ENCODE peak calls at places on chromosome 4, in four cellular contexts. Z is NCI-H1417 treated with DMSO at 0.1 percent for 48 hours; N is tibial nerve; D is activated CD4-positive, CD25-positive, alpha-beta regulatory T cell treated with anti-CD3 and anti-CD28 coated beads, Interleukin-2, amount 50 U/mL, for 72 hours. G is an unnamed sample.

GRCh38 chr4:12583286-12583685 is 900.9 kb downstream of the RAB28 start:
- DNase-seq in Z (no peak), N (no peak), D (no peak), G (no peak)

GRCh38 chr4:6142935-6143602 is 57.3 kb downstream of the JAKMIP1 start:
- DNase-seq in Z (no peak), N (no peak), D (no peak), G (no peak)

GRCh38 chr4:101232074-101232776 is 115.1 kb downstream of the PPP3CA start:
- DNase-seq in Z (no peak), N (peak; percentile 14), D (no peak), G (no peak)

GRCh38 chr4:156875697-156876096 is 95.9 kb downstream of the PDGFC start:
- DNase-seq in Z (no peak), N (no peak), D (no peak), G (no peak)

GRCh38 chr4:56909083-56909981 is 1.6 kb downstream of the REST start:
- DNase-seq in Z (no peak), N (no peak), D (no peak), G (peak; percentile 47)

GRCh38 chr4:1167244-1167949 is 5.0 kb downstream of the SPON2 start:
- DNase-seq in Z (no peak), N (peak; percentile 71), D (peak; percentile 84), G (peak; percentile 81)

GRCh38 chr4:122783301-122784215 is 43.1 kb upstream of the FGF2 start:
- DNase-seq in Z (no peak), N (peak; percentile 14), D (no peak), G (no peak)

GRCh38 chr4:42821230-42821629 is 71.3 kb upstream of the GRXCR1 start:
- DNase-seq in Z (no peak), N (no peak), D (no peak), G (no peak)

GRCh38 chr4:95255396-95256107 is 293.2 kb downstream of the UNC5C start:
- DNase-seq in Z (no peak), N (no peak), D (no peak), G (peak; percentile 18)

GRCh38 chr4:161822174-161822573 is 341.6 kb downstream of the FSTL5 start:
- DNase-seq in Z (no peak), N (no peak), D (no peak), G (no peak)

GRCh38 chr4:5785806-5786680 is 75.0 kb downstream of the EVC start:
- DNase-seq in Z (no peak), N (no peak), D (no peak), G (no peak)

GRCh38 chr4:57504139-57504538 is 394.0 kb upstream of the IGFBP7 start:
- DNase-seq in Z (peak; percentile 72), N (no peak), D (no peak), G (no peak)

GRCh38 chr4:61079976-61080375 is 120.2 kb upstream of the ADGRL3 start:
- DNase-seq in Z (no peak), N (no peak), D (no peak), G (no peak)

GRCh38 chr4:6674500-6675149 is 19.1 kb upstream of the S100P start:
- DNase-seq in Z (no peak), N (no peak), D (peak; percentile 57), G (no peak)

GRCh38 chr4:150176559-150176958 is 98.3 kb downstream of the DCLK2 start:
- DNase-seq in Z (no peak), N (no peak), D (no peak), G (no peak)

GRCh38 chr4:91064157-91064853 is 937.1 kb downstream of the CCSER1 start:
- DNase-seq in Z (peak; percentile 85), N (no peak), D (no peak), G (no peak)

GRCh38 chr4:168028568-168028967 is 63.8 kb upstream of the ANXA10 start:
- DNase-seq in Z (no peak), N (no peak), D (no peak), G (no peak)

GRCh38 chr4:3768842-3769641 is 2.9 kb downstream of the ADRA2C start:
- DNase-seq in Z (no peak), N (no peak), D (no peak), G (no peak)

GRCh38 chr4:71689822-71690221 is 94.1 kb downstream of the GC start:
- DNase-seq in Z (no peak), N (no peak), D (no peak), G (no peak)

GRCh38 chr4:75141162-75141561 is 208.2 kb downstream of the PARM1 start:
- DNase-seq in Z (no peak), N (no peak), D (no peak), G (no peak)

GRCh38 chr4:173420324-173420752 is 21.4 kb upstream of the SCRG1 start:
- DNase-seq in Z (no peak), N (no peak), D (no peak), G (peak; percentile 22)

GRCh38 chr4:86934772-86935498 is at the start of gene AFF1:
- DNase-seq in Z (peak; percentile 35), N (peak; percentile 77), D (peak; percentile 83), G (peak; percentile 96)

GRCh38 chr4:107629318-107629717 is 90.7 kb downstream of the PAPSS1 start:
- DNase-seq in Z (no peak), N (no peak), D (no peak), G (no peak)

GRCh38 chr4:150067859-150068258 is 10.4 kb upstream of the DCLK2 start:
- DNase-seq in Z (no peak), N (no peak), D (no peak), G (no peak)

GRCh38 chr4:127641524-127641923 is 8.8 kb downstream of the INTU start:
- DNase-seq in Z (no peak), N (no peak), D (no peak), G (no peak)

GRCh38 chr4:142155347-142155746 is 519.0 kb downstream of the IL15 start:
- DNase-seq in Z (no peak), N (no peak), D (no peak), G (no peak)

GRCh38 chr4:183430987-183431347 is 13.5 kb upstream of the CDKN2AIP start:
- DNase-seq in Z (no peak), N (no peak), D (no peak), G (no peak)

GRCh38 chr4:84491420-84491819 is 7.7 kb downstream of the NKX6-1 start:
- DNase-seq in Z (no peak), N (no peak), D (no peak), G (no peak)

GRCh38 chr4:101954351-101954750 is 163.8 kb downstream of the BANK1 start:
- DNase-seq in Z (no peak), N (no peak), D (no peak), G (no peak)

GRCh38 chr4:16969696-16970135 is 71.3 kb upstream of the LDB2 start:
- DNase-seq in Z (no peak), N (no peak), D (no peak), G (no peak)

GRCh38 chr4:72558655-72559054 is 10.4 kb downstream of the ADAMTS3 start:
- DNase-seq in Z (no peak), N (no peak), D (no peak), G (no peak)

GRCh38 chr4:115671581-115671980 is 558.2 kb upstream of the NDST4 start:
- DNase-seq in Z (no peak), N (no peak), D (no peak), G (no peak)

GRCh38 chr4:34814266-34814665 is 1430.0 kb downstream of the ARAP2 start:
- DNase-seq in Z (no peak), N (no peak), D (no peak), G (no peak)

GRCh38 chr4:107500551-107500950 is 219.5 kb downstream of the PAPSS1 start:
- DNase-seq in Z (no peak), N (no peak), D (no peak), G (no peak)

G was measured in frontal cortex.